ENCODE peak calls at places on chromosomes 16 and 17, in four cellular contexts. I is erythroblast, X is heart left ventricle, Z is IMR-90. H is an unnamed sample.

GRCh38 chr17:27265333-27265732 is 28.6 kb upstream of the WSB1 start:
- DNase-seq in I (no peak), X (no peak), Z (no peak), H (no peak)

GRCh38 chr16:10314317-10314716 is 71.5 kb upstream of the ATF7IP2 start:
- DNase-seq in I (no peak), X (no peak), Z (no peak), H (no peak)

GRCh38 chr16:81616321-81617020 is 162.6 kb upstream of the PLCG2 start:
- DNase-seq in Z (peak; percentile 63), I (no peak), X (peak; percentile 88), H (peak; percentile 73)

GRCh38 chr16:86044241-86044671 is 145.3 kb downstream of the IRF8 start:
- DNase-seq in X (no peak), I (peak; percentile 59), Z (peak; percentile 64), H (peak; percentile 31)

GRCh38 chr16:85077039-85077438 is 35.2 kb downstream of the CIBAR2 start:
- DNase-seq in Z (no peak), I (no peak), X (no peak), H (no peak)

GRCh38 chr17:40493697-40494096 is 7.7 kb downstream of the TNS4 start:
- DNase-seq in X (peak; percentile 27), I (no peak), Z (no peak), H (no peak)

GRCh38 chr16:24491721-24492120 is 47.6 kb upstream of the RBBP6 start:
- DNase-seq in X (no peak), Z (no peak), I (no peak), H (no peak)

GRCh38 chr17:43728081-43728480 is 30.5 kb downstream of the SOST start:
- DNase-seq in Z (no peak), X (no peak), I (no peak), H (no peak)

GRCh38 chr16:12679660-12680272 is 123.9 kb downstream of the CPPED1 start:
- DNase-seq in Z (peak; percentile 24), X (no peak), I (no peak), H (no peak)

GRCh38 chr17:1561420-1562177 is 993 bp downstream of the PITPNA start:
- DNase-seq in Z (no peak), X (peak; percentile 66), I (peak; percentile 60), H (no peak)

DNA sequence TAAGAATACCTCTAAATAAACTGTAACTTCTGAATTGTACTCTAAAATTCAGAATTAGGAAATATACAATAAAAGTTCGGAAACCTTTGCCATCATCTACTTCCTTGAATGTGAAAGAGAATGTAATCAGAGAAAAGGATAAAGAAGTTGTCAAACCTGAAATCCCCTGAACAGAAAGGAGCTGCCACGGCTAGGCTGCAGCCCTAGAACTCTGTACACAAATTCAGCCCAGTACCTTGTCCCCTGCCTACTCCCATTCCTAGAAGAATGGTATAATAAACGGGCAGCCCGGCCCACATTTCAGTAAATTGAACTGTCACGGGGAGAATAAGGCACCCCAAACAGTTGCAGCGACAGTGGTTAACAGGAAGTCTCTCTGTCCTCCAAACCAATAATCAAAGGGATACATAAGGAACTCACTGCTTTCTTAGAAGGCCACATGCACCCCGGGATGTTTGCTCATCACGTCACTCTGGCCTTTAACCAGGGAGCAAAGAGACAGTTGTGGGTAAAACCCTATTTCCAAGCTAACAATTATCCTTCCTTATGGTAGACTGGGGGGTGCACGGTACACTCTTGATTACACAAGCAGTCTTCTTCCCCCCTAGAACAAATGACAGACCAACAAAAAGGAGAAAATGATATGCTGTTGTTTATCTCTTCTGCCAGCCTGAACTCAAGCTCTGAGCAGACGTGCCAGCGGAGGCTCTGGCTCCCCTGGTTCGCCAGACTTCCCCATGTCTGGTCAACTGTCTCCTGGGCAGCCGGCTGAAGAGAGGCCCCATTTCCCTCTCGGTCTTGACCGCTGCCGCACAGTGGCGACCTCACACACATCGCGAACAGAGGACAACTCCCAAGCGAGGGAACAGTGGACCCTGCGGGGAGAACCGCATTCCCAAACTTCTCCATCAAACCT is 24.5 kb upstream of the RFFL start:
- DNase-seq in X (peak; percentile 82), Z (peak; percentile 42), I (peak; percentile 79), H (peak; percentile 58)
- TF ChIP-seq POLR2A in X (no peak), Z (no peak), I (peak; percentile 50), H (no peak)

DNA sequence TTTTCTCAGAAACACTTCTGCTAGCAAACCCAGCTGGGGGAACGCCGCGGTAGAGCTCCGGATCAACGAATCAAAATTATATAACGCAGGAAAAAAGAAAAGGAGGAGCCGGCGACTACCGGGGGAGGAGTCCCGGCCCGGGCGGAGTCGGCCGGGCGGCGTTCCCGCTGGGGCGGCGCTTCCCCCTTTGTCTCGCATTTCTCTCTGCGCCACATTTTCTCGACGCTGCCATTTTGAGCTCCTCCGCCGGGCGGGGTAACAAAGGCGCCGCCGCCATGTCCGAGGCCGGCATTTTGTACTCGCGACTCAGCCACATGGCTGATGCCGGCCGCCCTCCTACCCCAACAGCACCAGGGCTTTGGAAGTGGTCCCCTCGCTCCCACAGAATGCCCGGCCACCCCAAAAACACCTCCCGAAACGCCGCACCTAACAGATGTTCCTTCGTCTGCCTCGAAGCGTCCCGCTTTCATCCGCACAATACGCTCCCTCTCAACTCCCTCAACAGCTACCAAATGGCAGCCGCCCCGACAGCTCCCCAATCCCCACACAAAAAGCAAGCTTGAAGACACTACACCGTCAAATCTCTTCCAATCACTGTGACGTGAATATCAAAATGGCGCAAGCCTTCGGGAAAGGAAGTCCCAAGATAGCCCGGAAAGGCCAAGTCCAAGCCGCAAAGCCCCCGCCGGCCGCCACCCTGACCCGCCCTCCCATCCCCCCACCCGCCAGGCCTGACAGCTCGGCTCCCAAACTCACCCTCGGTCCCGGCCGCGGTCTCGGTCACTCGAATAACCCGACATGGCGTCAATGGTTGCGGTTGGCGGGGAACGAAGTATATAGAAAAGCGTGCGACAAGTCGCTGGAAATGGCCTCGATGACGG is 529 bp downstream of the DDX5 start:
- DNase-seq in X (peak; percentile 94), I (peak; percentile 89), Z (peak; percentile 82), H (peak; percentile 94)
- TF ChIP-seq POLR2A in X (peak; percentile 55), I (peak; percentile 20), Z (no peak), H (no peak)

GRCh38 chr16:1776991-1777374 is 4.0 kb upstream of the MRPS34 start:
- DNase-seq in X (peak; percentile 58), Z (no peak), I (no peak), H (no peak)
- TF ChIP-seq POLR2A in X (no peak), Z (no peak), I (no peak), H (no peak)

GRCh38 chr17:73172252-73172651 is 7.4 kb downstream of the SSTR2 start:
- DNase-seq in I (no peak), Z (no peak), X (no peak), H (no peak)

GRCh38 chr17:73170921-73171320 is 6.1 kb downstream of the SSTR2 start:
- DNase-seq in I (no peak), X (no peak), Z (no peak), H (no peak)

GRCh38 chr17:73168667-73169066 is 3.9 kb downstream of the SSTR2 start:
- DNase-seq in X (no peak), I (no peak), Z (no peak), H (no peak)

GRCh38 chr17:73166731-73167581 is 2.1 kb downstream of the SSTR2 start:
- DNase-seq in X (no peak), I (peak; percentile 34), Z (no peak), H (no peak)

GRCh38 chr17:73170324-73170723 is 5.5 kb downstream of the SSTR2 start:
- DNase-seq in Z (no peak), X (no peak), I (no peak), H (no peak)
- TF ChIP-seq POLR2A in Z (no peak), X (no peak), I (no peak), H (no peak)

GRCh38 chr17:28737316-28737715 is 6.5 kb upstream of the TRAF4 start:
- DNase-seq in Z (no peak), I (no peak), X (no peak), H (no peak)
- TF ChIP-seq POLR2A in Z (no peak), I (no peak), X (no peak), H (no peak)

GRCh38 chr17:76240461-76241204 is at the start of gene RNF157:
- DNase-seq in I (peak; percentile 41), Z (peak; percentile 48), X (peak; percentile 84), H (peak; percentile 66)
- TF ChIP-seq POLR2A in I (no peak), Z (no peak), X (peak; percentile 29), H (no peak)